ENCODE peak calls at places on chromosomes 4 and X, in eight cellular contexts. P is G401, V is neural progenitor cell, T is EL, Q is iPS DF 6.9, Z is sigmoid colon, K is H7, G is DMS79 treated with DMSO at 0.1 percent for 48 hours. J is an unnamed sample.

GRCh38 chr4:13611283-13611842 is 16.2 kb downstream of the BOD1L1 start:
- DNase-seq in V (no peak), T (no peak), K (no peak), Z (no peak), G (no peak), P (no peak), Q (no peak), J (no peak)

GRCh38 chrX:20063716-20064351 is 52.9 kb downstream of the MAP7D2 start:
- DNase-seq in V (no peak), G (no peak), T (no peak), K (peak), Q (no peak), Z (no peak), P (no peak), J (no peak)

GRCh38 chr4:59091376-59092142 is 1981.4 kb upstream of the IGFBP7 start:
- DNase-seq in T (no peak), K (no peak), G (no peak), V (no peak), Q (no peak), P (no peak), Z (peak), J (no peak)

GRCh38 chr4:185713272-185713671 is 98.7 kb downstream of the SORBS2 start:
- DNase-seq in G (no peak), K (no peak), T (peak), Z (no peak), Q (no peak), P (no peak), V (no peak), J (no peak)

GRCh38 chr4:80535551-80535950 is 200.0 kb downstream of the CFAP299 start:
- DNase-seq in G (no peak), P (no peak), K (no peak), V (no peak), Q (no peak), Z (no peak), T (no peak), J (no peak)

GRCh38 chr4:158121203-158121586 is 51.6 kb downstream of the GASK1B start:
- DNase-seq in V (no peak), Q (no peak), K (no peak), T (peak), Z (peak), P (no peak), G (no peak), J (no peak)

GRCh38 chrX:103211012-103211715 is 3.7 kb upstream of the BEX4 start:
- DNase-seq in K (peak), P (peak), Z (peak), T (peak), V (peak), G (peak), Q (peak), J (no peak)

GRCh38 chrX:24877854-24878650 is 137.7 kb downstream of the ARX start:
- DNase-seq in Q (no peak), P (no peak), Z (no peak), V (no peak), T (no peak), K (no peak), G (peak), J (no peak)

GRCh38 chr4:4260185-4260751 is 12.2 kb upstream of the TMEM128 start:
- DNase-seq in P (peak), Q (no peak), T (peak), V (no peak), Z (no peak), G (no peak), K (peak), J (no peak)

GRCh38 chr4:13547563-13548041 is 3.3 kb upstream of the NKX3-2 start:
- DNase-seq in P (no peak), K (peak), T (no peak), Z (peak), V (peak), Q (no peak), G (peak), J (no peak)

GRCh38 chrX:139969286-139969685 is 4.0 kb upstream of the CXorf66 start:
- DNase-seq in G (no peak), K (no peak), Z (no peak), Q (no peak), V (no peak), T (no peak), P (no peak), J (no peak)

GRCh38 chr4:98446499-98447375 is 185.6 kb downstream of the RAP1GDS1 start:
- DNase-seq in K (no peak), Z (no peak), T (no peak), G (peak), V (no peak), Q (no peak), P (no peak), J (no peak)

J was measured in NCI-H187 treated with DMSO at 0.1 percent for 48 hours.